ENCODE peak calls at places on chromosome 12, in eight cellular contexts. One of them, this sample, is unnamed.

GRCh38 chr12:121196902-121197301 is 13.0 kb upstream of the P2RX4 start:
- DNase-seq in glutamatergic neuron: no peak
- DNase-seq in T-helper 9 cell: no peak
- DNase-seq in frontal cortex: no peak
- DNase-seq in lung microvascular endothelial cell: peak
- DNase-seq in activated naive CD8-positive, alpha-beta T cell treated with anti-CD3 and anti-CD28 coated beads for 36 hours: no peak
- DNase-seq in skeletal muscle cell: no peak
- DNase-seq in Right ventricle myocardium superior: no peak
- DNase-seq in this sample: no peak

GRCh38 chr12:26798013-26798412 is 35.0 kb downstream of the ITPR2 start:
- DNase-seq in activated naive CD8-positive, alpha-beta T cell treated with anti-CD3 and anti-CD28 coated beads for 36 hours: no peak
- DNase-seq in Right ventricle myocardium superior: no peak
- DNase-seq in frontal cortex: no peak
- DNase-seq in T-helper 9 cell: no peak
- DNase-seq in glutamatergic neuron: no peak
- DNase-seq in skeletal muscle cell: no peak
- DNase-seq in lung microvascular endothelial cell: no peak
- DNase-seq in this sample: no peak

GRCh38 chr12:27571463-27571862 is 47.5 kb downstream of the PPFIBP1 start:
- DNase-seq in skeletal muscle cell: peak
- DNase-seq in Right ventricle myocardium superior: no peak
- DNase-seq in frontal cortex: no peak
- DNase-seq in activated naive CD8-positive, alpha-beta T cell treated with anti-CD3 and anti-CD28 coated beads for 36 hours: no peak
- DNase-seq in T-helper 9 cell: no peak
- DNase-seq in glutamatergic neuron: no peak
- DNase-seq in lung microvascular endothelial cell: peak
- DNase-seq in this sample: no peak

GRCh38 chr12:6899837-6900519 is 4.6 kb upstream of the LRRC23 start:
- DNase-seq in glutamatergic neuron: no peak
- DNase-seq in Right ventricle myocardium superior: peak
- DNase-seq in activated naive CD8-positive, alpha-beta T cell treated with anti-CD3 and anti-CD28 coated beads for 36 hours: peak
- DNase-seq in skeletal muscle cell: no peak
- DNase-seq in T-helper 9 cell: no peak
- DNase-seq in lung microvascular endothelial cell: peak
- DNase-seq in frontal cortex: no peak
- DNase-seq in this sample: no peak

GRCh38 chr12:59472273-59472672 is 123.6 kb upstream of the SLC16A7 start:
- DNase-seq in T-helper 9 cell: no peak
- DNase-seq in activated naive CD8-positive, alpha-beta T cell treated with anti-CD3 and anti-CD28 coated beads for 36 hours: peak
- DNase-seq in Right ventricle myocardium superior: no peak
- DNase-seq in glutamatergic neuron: no peak
- DNase-seq in skeletal muscle cell: no peak
- DNase-seq in lung microvascular endothelial cell: no peak
- DNase-seq in frontal cortex: no peak
- DNase-seq in this sample: no peak

GRCh38 chr12:131057211-131057721 is 103.6 kb downstream of the ADGRD1 start:
- DNase-seq in lung microvascular endothelial cell: no peak
- DNase-seq in T-helper 9 cell: no peak
- DNase-seq in frontal cortex: no peak
- DNase-seq in activated naive CD8-positive, alpha-beta T cell treated with anti-CD3 and anti-CD28 coated beads for 36 hours: no peak
- DNase-seq in Right ventricle myocardium superior: no peak
- DNase-seq in skeletal muscle cell: no peak
- DNase-seq in glutamatergic neuron: no peak
- DNase-seq in this sample: peak

GRCh38 chr12:54033106-54033979 is 493 bp downstream of the HOXC5 start:
- DNase-seq in glutamatergic neuron: no peak
- DNase-seq in skeletal muscle cell: no peak
- DNase-seq in activated naive CD8-positive, alpha-beta T cell treated with anti-CD3 and anti-CD28 coated beads for 36 hours: peak
- DNase-seq in lung microvascular endothelial cell: no peak
- DNase-seq in T-helper 9 cell: no peak
- DNase-seq in Right ventricle myocardium superior: no peak
- DNase-seq in frontal cortex: no peak
- DNase-seq in this sample: peak

GRCh38 chr12:29116414-29116813 is 32.7 kb upstream of the FAR2 start:
- DNase-seq in glutamatergic neuron: no peak
- DNase-seq in T-helper 9 cell: no peak
- DNase-seq in activated naive CD8-positive, alpha-beta T cell treated with anti-CD3 and anti-CD28 coated beads for 36 hours: no peak
- DNase-seq in skeletal muscle cell: no peak
- DNase-seq in frontal cortex: no peak
- DNase-seq in Right ventricle myocardium superior: no peak
- DNase-seq in lung microvascular endothelial cell: no peak
- DNase-seq in this sample: no peak

GRCh38 chr12:94504386-94504785 is 44.7 kb upstream of the CEP83 start:
- DNase-seq in frontal cortex: no peak
- DNase-seq in glutamatergic neuron: no peak
- DNase-seq in lung microvascular endothelial cell: no peak
- DNase-seq in T-helper 9 cell: no peak
- DNase-seq in Right ventricle myocardium superior: no peak
- DNase-seq in activated naive CD8-positive, alpha-beta T cell treated with anti-CD3 and anti-CD28 coated beads for 36 hours: no peak
- DNase-seq in skeletal muscle cell: no peak
- DNase-seq in this sample: no peak

GRCh38 chr12:89216141-89216952 is 136.0 kb downstream of the DUSP6 start:
- DNase-seq in Right ventricle myocardium superior: no peak
- DNase-seq in glutamatergic neuron: no peak
- DNase-seq in activated naive CD8-positive, alpha-beta T cell treated with anti-CD3 and anti-CD28 coated beads for 36 hours: no peak
- DNase-seq in skeletal muscle cell: no peak
- DNase-seq in lung microvascular endothelial cell: peak
- DNase-seq in T-helper 9 cell: no peak
- DNase-seq in frontal cortex: no peak
- DNase-seq in this sample: no peak

GRCh38 chr12:131129839-131130238 is 176.1 kb downstream of the ADGRD1 start:
- DNase-seq in T-helper 9 cell: no peak
- DNase-seq in lung microvascular endothelial cell: no peak
- DNase-seq in Right ventricle myocardium superior: no peak
- DNase-seq in skeletal muscle cell: no peak
- DNase-seq in frontal cortex: no peak
- DNase-seq in glutamatergic neuron: peak
- DNase-seq in activated naive CD8-positive, alpha-beta T cell treated with anti-CD3 and anti-CD28 coated beads for 36 hours: no peak
- DNase-seq in this sample: no peak

GRCh38 chr12:112270673-112271072 is 111.6 kb downstream of the HECTD4 start:
- DNase-seq in frontal cortex: no peak
- DNase-seq in lung microvascular endothelial cell: no peak
- DNase-seq in Right ventricle myocardium superior: no peak
- DNase-seq in skeletal muscle cell: no peak
- DNase-seq in activated naive CD8-positive, alpha-beta T cell treated with anti-CD3 and anti-CD28 coated beads for 36 hours: no peak
- DNase-seq in T-helper 9 cell: no peak
- DNase-seq in glutamatergic neuron: no peak
- DNase-seq in this sample: no peak

GRCh38 chr12:51744235-51744634 is 104.3 kb downstream of the FIGNL2 start:
- DNase-seq in skeletal muscle cell: no peak
- DNase-seq in T-helper 9 cell: no peak
- DNase-seq in glutamatergic neuron: no peak
- DNase-seq in lung microvascular endothelial cell: peak
- DNase-seq in Right ventricle myocardium superior: no peak
- DNase-seq in frontal cortex: no peak
- DNase-seq in activated naive CD8-positive, alpha-beta T cell treated with anti-CD3 and anti-CD28 coated beads for 36 hours: no peak
- DNase-seq in this sample: no peak

GRCh38 chr12:67456281-67456918 is 187.2 kb downstream of the CAND1 start:
- DNase-seq in frontal cortex: no peak
- DNase-seq in activated naive CD8-positive, alpha-beta T cell treated with anti-CD3 and anti-CD28 coated beads for 36 hours: no peak
- DNase-seq in Right ventricle myocardium superior: peak
- DNase-seq in glutamatergic neuron: no peak
- DNase-seq in skeletal muscle cell: peak
- DNase-seq in lung microvascular endothelial cell: no peak
- DNase-seq in T-helper 9 cell: no peak
- DNase-seq in this sample: no peak

GRCh38 chr12:28865776-28866175 is 283.3 kb upstream of the FAR2 start:
- DNase-seq in activated naive CD8-positive, alpha-beta T cell treated with anti-CD3 and anti-CD28 coated beads for 36 hours: no peak
- DNase-seq in skeletal muscle cell: no peak
- DNase-seq in lung microvascular endothelial cell: no peak
- DNase-seq in glutamatergic neuron: no peak
- DNase-seq in T-helper 9 cell: no peak
- DNase-seq in frontal cortex: no peak
- DNase-seq in Right ventricle myocardium superior: no peak
- DNase-seq in this sample: no peak

GRCh38 chr12:57101892-57102695 is 9.1 kb downstream of the STAT6 start:
- DNase-seq in activated naive CD8-positive, alpha-beta T cell treated with anti-CD3 and anti-CD28 coated beads for 36 hours: no peak
- DNase-seq in skeletal muscle cell: no peak
- DNase-seq in glutamatergic neuron: no peak
- DNase-seq in frontal cortex: no peak
- DNase-seq in T-helper 9 cell: no peak
- DNase-seq in Right ventricle myocardium superior: no peak
- DNase-seq in lung microvascular endothelial cell: peak
- DNase-seq in this sample: no peak

GRCh38 chr12:45284096-45284901 is 68.4 kb downstream of the ANO6 start:
- DNase-seq in frontal cortex: no peak
- DNase-seq in glutamatergic neuron: peak
- DNase-seq in T-helper 9 cell: no peak
- DNase-seq in activated naive CD8-positive, alpha-beta T cell treated with anti-CD3 and anti-CD28 coated beads for 36 hours: no peak
- DNase-seq in lung microvascular endothelial cell: peak
- DNase-seq in skeletal muscle cell: peak
- DNase-seq in Right ventricle myocardium superior: no peak
- DNase-seq in this sample: peak

GRCh38 chr12:6603095-6603567 is 4.0 kb downstream of the CHD4 start:
- DNase-seq in glutamatergic neuron: peak
- DNase-seq in lung microvascular endothelial cell: peak
- DNase-seq in activated naive CD8-positive, alpha-beta T cell treated with anti-CD3 and anti-CD28 coated beads for 36 hours: no peak
- DNase-seq in frontal cortex: no peak
- DNase-seq in Right ventricle myocardium superior: peak
- DNase-seq in skeletal muscle cell: no peak
- DNase-seq in T-helper 9 cell: peak
- DNase-seq in this sample: peak

GRCh38 chr12:26195641-26196423 is 459 bp downstream of the SSPN start:
- DNase-seq in activated naive CD8-positive, alpha-beta T cell treated with anti-CD3 and anti-CD28 coated beads for 36 hours: peak
- DNase-seq in frontal cortex: peak
- DNase-seq in T-helper 9 cell: no peak
- DNase-seq in skeletal muscle cell: no peak
- DNase-seq in glutamatergic neuron: peak
- DNase-seq in lung microvascular endothelial cell: peak
- DNase-seq in Right ventricle myocardium superior: peak
- DNase-seq in this sample: peak

GRCh38 chr12:114447799-114448617 is 42.1 kb upstream of the TBX5 start:
- DNase-seq in frontal cortex: no peak
- DNase-seq in lung microvascular endothelial cell: no peak
- DNase-seq in glutamatergic neuron: no peak
- DNase-seq in Right ventricle myocardium superior: no peak
- DNase-seq in skeletal muscle cell: no peak
- DNase-seq in T-helper 9 cell: no peak
- DNase-seq in activated naive CD8-positive, alpha-beta T cell treated with anti-CD3 and anti-CD28 coated beads for 36 hours: no peak
- DNase-seq in this sample: peak

GRCh38 chr12:47634127-47634526 is 71.7 kb downstream of the RPAP3 start:
- DNase-seq in frontal cortex: no peak
- DNase-seq in Right ventricle myocardium superior: no peak
- DNase-seq in lung microvascular endothelial cell: no peak
- DNase-seq in activated naive CD8-positive, alpha-beta T cell treated with anti-CD3 and anti-CD28 coated beads for 36 hours: no peak
- DNase-seq in skeletal muscle cell: no peak
- DNase-seq in T-helper 9 cell: no peak
- DNase-seq in glutamatergic neuron: no peak
- DNase-seq in this sample: no peak

GRCh38 chr12:24553259-24553658 is 395.6 kb downstream of the BCAT1 start:
- DNase-seq in activated naive CD8-positive, alpha-beta T cell treated with anti-CD3 and anti-CD28 coated beads for 36 hours: no peak
- DNase-seq in T-helper 9 cell: no peak
- DNase-seq in glutamatergic neuron: no peak
- DNase-seq in Right ventricle myocardium superior: no peak
- DNase-seq in frontal cortex: no peak
- DNase-seq in lung microvascular endothelial cell: no peak
- DNase-seq in skeletal muscle cell: no peak
- DNase-seq in this sample: no peak

GRCh38 chr12:108568653-108569154 is 6.3 kb downstream of the ISCU start:
- DNase-seq in lung microvascular endothelial cell: peak
- DNase-seq in skeletal muscle cell: no peak
- DNase-seq in Right ventricle myocardium superior: no peak
- DNase-seq in frontal cortex: no peak
- DNase-seq in glutamatergic neuron: no peak
- DNase-seq in activated naive CD8-positive, alpha-beta T cell treated with anti-CD3 and anti-CD28 coated beads for 36 hours: peak
- DNase-seq in T-helper 9 cell: peak
- DNase-seq in this sample: peak

GRCh38 chr12:212799-213526 is 994 bp downstream of the SLC6A12 start:
- DNase-seq in activated naive CD8-positive, alpha-beta T cell treated with anti-CD3 and anti-CD28 coated beads for 36 hours: no peak
- DNase-seq in Right ventricle myocardium superior: peak
- DNase-seq in T-helper 9 cell: no peak
- DNase-seq in glutamatergic neuron: no peak
- DNase-seq in lung microvascular endothelial cell: no peak
- DNase-seq in skeletal muscle cell: no peak
- DNase-seq in frontal cortex: no peak
- DNase-seq in this sample: no peak

GRCh38 chr12:101021911-101022388 is 188.1 kb downstream of the SLC5A8 start:
- DNase-seq in Right ventricle myocardium superior: no peak
- DNase-seq in glutamatergic neuron: no peak
- DNase-seq in T-helper 9 cell: no peak
- DNase-seq in frontal cortex: no peak
- DNase-seq in skeletal muscle cell: peak
- DNase-seq in lung microvascular endothelial cell: peak
- DNase-seq in activated naive CD8-positive, alpha-beta T cell treated with anti-CD3 and anti-CD28 coated beads for 36 hours: no peak
- DNase-seq in this sample: no peak

This sample was measured in endodermal cell.